ENCODE peak calls at places on chromosomes 12 and 14, in six cellular contexts. S is stomach, W is endothelial cell, X is neural crest cell, F is heart left ventricle, L is lower leg skin. D is an unnamed sample.

GRCh38 chr12:116125981-116126566 is 151.4 kb downstream of the MED13L start:
- DNase-seq in F (no peak), X (no peak), L (no peak), W (no peak), S (no peak), D (no peak)

GRCh38 chr14:106843951-106844483 is 1317.6 kb downstream of the TMEM121 start:
- DNase-seq in F (peak), S (peak), L (no peak), W (no peak), X (no peak), D (no peak)

GRCh38 chr14:100865682-100866591 is 37.6 kb downstream of the RTL1 start:
- DNase-seq in W (no peak), F (peak), X (no peak), S (no peak), L (peak), D (peak)

GRCh38 chr12:130984183-130985058 is 30.7 kb downstream of the ADGRD1 start:
- DNase-seq in L (no peak), F (no peak), W (no peak), X (no peak), S (no peak), D (no peak)

GRCh38 chr14:87698496-87698895 is 294.5 kb downstream of the GALC start:
- DNase-seq in S (no peak), X (no peak), W (no peak), F (no peak), L (no peak), D (no peak)

GRCh38 chr14:95695913-95696312 is 9.7 kb downstream of the TCL1B start:
- DNase-seq in X (no peak), L (peak), W (no peak), S (no peak), F (no peak), D (no peak)

GRCh38 chr14:94113908-94114588 is 3.5 kb downstream of the IFI27 start:
- DNase-seq in X (no peak), L (peak), S (peak), F (no peak), W (no peak), D (no peak)

GRCh38 chr14:65421201-65421981 is 8.9 kb downstream of the FUT8 start:
- DNase-seq in F (no peak), X (no peak), S (no peak), W (no peak), L (no peak), D (no peak)

GRCh38 chr12:39393179-39393578 is 49.7 kb downstream of the KIF21A start:
- DNase-seq in S (no peak), F (no peak), X (no peak), L (no peak), W (no peak), D (no peak)

GRCh38 chr12:124675881-124676688 is 108.7 kb upstream of the NCOR2 start:
- DNase-seq in L (no peak), X (no peak), F (no peak), S (no peak), W (no peak), D (peak)

GRCh38 chr14:32342151-32342853 is 13.2 kb downstream of the AKAP6 start:
- DNase-seq in L (no peak), F (no peak), S (no peak), W (no peak), X (no peak), D (no peak)

GRCh38 chr14:22622220-22622619 is 21.9 kb downstream of the OR6J1 start:
- DNase-seq in W (no peak), F (no peak), X (no peak), S (no peak), L (no peak), D (no peak)

GRCh38 chr14:32099473-32099872 is 22.4 kb downstream of the ARHGAP5 start:
- DNase-seq in X (no peak), L (no peak), F (no peak), S (no peak), W (no peak), D (no peak)

GRCh38 chr12:49332891-49333371 is 4.1 kb downstream of the C1QL4 start:
- DNase-seq in W (no peak), S (peak), L (peak), X (no peak), F (no peak), D (no peak)

GRCh38 chr12:13211859-13212664 is 15.5 kb downstream of the EMP1 start:
- DNase-seq in S (peak), W (peak), L (no peak), X (peak), F (peak), D (peak)

GRCh38 chr12:55673638-55674037 is 34.1 kb downstream of the ITGA7 start:
- DNase-seq in W (no peak), X (no peak), F (no peak), L (no peak), S (no peak), D (no peak)

GRCh38 chr14:32324601-32325000 is 4.5 kb upstream of the AKAP6 start:
- DNase-seq in S (no peak), W (no peak), L (no peak), X (no peak), F (no peak), D (no peak)

GRCh38 chr12:131608740-131609665 is 101.9 kb upstream of the SFSWAP start:
- DNase-seq in S (peak), W (peak), X (peak), L (peak), F (peak), D (peak)

GRCh38 chr14:76550534-76550933 is 174.6 kb downstream of the ESRRB start:
- DNase-seq in S (no peak), L (no peak), X (no peak), W (no peak), F (no peak), D (no peak)

GRCh38 chr12:115872212-115872611 is 405.3 kb downstream of the MED13L start:
- DNase-seq in S (no peak), F (no peak), L (no peak), W (no peak), X (no peak), D (no peak)

GRCh38 chr12:47612953-47613352 is 92.9 kb downstream of the RPAP3 start:
- DNase-seq in S (no peak), X (no peak), W (no peak), L (no peak), F (no peak), D (no peak)

GRCh38 chr12:53090105-53090504 is 7.4 kb upstream of the IGFBP6 start:
- DNase-seq in F (no peak), X (no peak), S (no peak), L (peak), W (no peak), D (no peak)

GRCh38 chr12:10753066-10753465 is 29.9 kb upstream of the YBX3 start:
- DNase-seq in L (no peak), F (no peak), S (no peak), W (no peak), X (no peak), D (no peak)

GRCh38 chr12:6072302-6072752 is 52.1 kb downstream of the VWF start:
- DNase-seq in F (no peak), X (no peak), L (no peak), W (no peak), S (no peak), D (no peak)

GRCh38 chr14:58607571-58608317 is 30.0 kb upstream of the DACT1 start:
- DNase-seq in F (no peak), L (no peak), S (no peak), X (no peak), W (no peak), D (no peak)

GRCh38 chr12:91610561-91610960 is 427.9 kb upstream of the DCN start:
- DNase-seq in X (no peak), F (no peak), W (no peak), L (no peak), S (no peak), D (no peak)

GRCh38 chr14:39582028-39582654 is 149.9 kb upstream of the FBXO33 start:
- DNase-seq in X (no peak), W (no peak), F (no peak), L (no peak), S (no peak), D (no peak)

GRCh38 chr14:39581474-39581873 is 149.2 kb upstream of the FBXO33 start:
- DNase-seq in S (no peak), X (no peak), F (no peak), W (no peak), L (no peak), D (no peak)

GRCh38 chr14:39576726-39577125 is 144.5 kb upstream of the FBXO33 start:
- DNase-seq in W (no peak), F (no peak), L (no peak), X (no peak), S (no peak), D (no peak)

DNA sequence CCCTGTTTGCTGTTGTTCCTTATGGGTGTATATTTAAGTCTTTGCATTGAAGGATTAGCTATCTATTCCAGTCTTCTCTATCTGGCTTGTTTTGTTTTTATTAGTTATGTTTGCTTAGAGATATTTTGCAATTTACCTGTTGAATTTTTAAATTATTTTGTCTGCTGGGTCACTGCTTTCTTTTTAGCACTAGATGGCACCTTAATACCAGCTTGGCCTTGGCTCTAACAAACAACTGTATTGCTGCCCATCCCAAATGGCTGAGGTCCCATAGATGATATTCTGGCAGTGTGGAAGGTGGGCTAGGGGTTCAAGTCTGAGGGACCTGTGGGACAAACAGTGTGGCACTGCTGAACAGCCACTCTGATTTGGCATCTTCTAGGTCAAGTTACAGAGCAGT is 144.0 kb upstream of the FBXO33 start:
- DNase-seq in X (no peak), W (no peak), L (no peak), S (no peak), F (no peak), D (no peak)
- TF ChIP-seq CTCF in X (no peak), W (no peak), L (no peak), S (no peak), F (no peak), D (no peak)

GRCh38 chr14:38012056-38012455 is 195.6 kb upstream of the SSTR1 start:
- DNase-seq in W (no peak), F (no peak), L (no peak), S (no peak), X (no peak), D (no peak)

DNA sequence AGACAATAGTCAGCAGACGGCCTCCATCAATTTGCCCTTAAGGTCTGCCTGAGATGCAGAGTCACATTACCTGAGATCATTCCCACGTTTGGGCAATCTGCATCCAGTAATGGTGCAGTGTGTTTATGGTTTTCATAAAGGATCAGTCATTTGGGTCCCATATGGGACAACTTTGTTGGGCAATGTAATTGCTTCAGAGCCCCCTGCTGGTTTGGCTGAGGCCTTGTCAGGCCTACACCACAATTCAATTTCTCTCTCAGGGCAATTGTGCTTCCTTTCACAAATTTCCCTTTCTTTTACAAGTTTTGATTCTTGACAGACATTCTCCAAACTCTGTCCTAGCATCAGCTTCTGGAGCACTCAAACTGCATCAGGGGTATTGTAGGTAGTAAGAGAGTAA is 191.2 kb upstream of the SSTR1 start:
- DNase-seq in S (no peak), X (no peak), L (no peak), F (no peak), W (no peak), D (no peak)
- TF ChIP-seq CTCF in S (no peak), X (peak), L (no peak), F (no peak), W (peak), D (no peak)

GRCh38 chr12:98606367-98606985 is 13.0 kb downstream of the SLC25A3 start:
- DNase-seq in S (no peak), F (no peak), L (no peak), X (no peak), W (no peak), D (no peak)
- TF ChIP-seq CTCF in S (no peak), F (no peak), L (no peak), X (no peak), W (no peak), D (peak)

GRCh38 chr14:52377940-52378339 is 63.8 kb downstream of the PTGER2 start:
- DNase-seq in X (no peak), W (no peak), F (no peak), L (no peak), S (no peak), D (no peak)
- TF ChIP-seq CTCF in X (no peak), W (no peak), F (no peak), L (no peak), S (no peak), D (no peak)

GRCh38 chr12:62983594-62983993 is 48.6 kb upstream of the PPM1H start:
- DNase-seq in S (peak), F (no peak), L (no peak), W (peak), X (no peak), D (no peak)
- TF ChIP-seq CTCF in S (no peak), F (no peak), L (no peak), W (no peak), X (no peak), D (no peak)

GRCh38 chr12:45213107-45213506 is 2.8 kb upstream of the ANO6 start:
- DNase-seq in S (no peak), X (no peak), W (no peak), L (no peak), F (no peak), D (no peak)
- TF ChIP-seq CTCF in S (no peak), X (peak), W (peak), L (no peak), F (no peak), D (no peak)

GRCh38 chr14:104856869-104857860 is 7.9 kb upstream of the CEP170B start:
- DNase-seq in F (no peak), W (no peak), X (peak), S (no peak), L (no peak), D (no peak)

GRCh38 chr14:104859900-104860299 is 5.2 kb upstream of the CEP170B start:
- DNase-seq in L (no peak), X (no peak), F (no peak), W (no peak), S (no peak), D (no peak)

GRCh38 chr14:104856157-104856868 is 8.8 kb upstream of the CEP170B start:
- DNase-seq in L (no peak), F (no peak), X (no peak), W (no peak), S (no peak), D (no peak)

GRCh38 chr14:104860414-104860813 is 4.7 kb upstream of the CEP170B start:
- DNase-seq in X (no peak), L (no peak), S (no peak), F (no peak), W (no peak), D (no peak)

DNA sequence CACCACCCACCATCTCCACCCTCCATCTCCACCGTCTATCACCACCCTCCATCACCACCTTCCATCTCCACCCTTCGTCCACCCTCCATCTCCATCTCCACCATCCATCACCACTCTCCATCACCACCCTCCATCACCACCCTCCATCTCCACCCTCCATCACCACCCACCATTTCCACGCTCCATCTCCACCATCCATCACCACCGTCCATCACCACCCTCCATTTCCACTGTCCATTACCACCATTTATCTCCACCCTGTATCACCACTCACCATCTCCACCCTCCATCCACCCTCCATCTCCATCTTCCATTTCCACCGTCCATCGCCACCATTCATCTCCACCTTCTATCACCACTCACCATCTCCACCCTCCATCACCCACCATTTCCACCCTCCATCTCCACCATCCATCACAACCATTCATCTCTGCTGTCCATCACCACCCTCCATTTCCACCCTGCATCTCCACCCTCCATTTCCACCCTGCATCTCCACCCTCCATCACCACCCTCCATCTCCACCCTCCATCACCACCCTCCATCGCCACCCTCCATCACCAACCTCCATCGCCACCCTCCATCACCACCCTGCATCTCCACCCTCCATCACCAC is 6.1 kb upstream of the CEP170B start:
- DNase-seq in L (no peak), W (no peak), S (no peak), F (no peak), X (no peak), D (no peak)
- TF ChIP-seq CTCF in L (no peak), W (no peak), S (no peak), F (no peak), X (no peak), D (no peak)

DNA sequence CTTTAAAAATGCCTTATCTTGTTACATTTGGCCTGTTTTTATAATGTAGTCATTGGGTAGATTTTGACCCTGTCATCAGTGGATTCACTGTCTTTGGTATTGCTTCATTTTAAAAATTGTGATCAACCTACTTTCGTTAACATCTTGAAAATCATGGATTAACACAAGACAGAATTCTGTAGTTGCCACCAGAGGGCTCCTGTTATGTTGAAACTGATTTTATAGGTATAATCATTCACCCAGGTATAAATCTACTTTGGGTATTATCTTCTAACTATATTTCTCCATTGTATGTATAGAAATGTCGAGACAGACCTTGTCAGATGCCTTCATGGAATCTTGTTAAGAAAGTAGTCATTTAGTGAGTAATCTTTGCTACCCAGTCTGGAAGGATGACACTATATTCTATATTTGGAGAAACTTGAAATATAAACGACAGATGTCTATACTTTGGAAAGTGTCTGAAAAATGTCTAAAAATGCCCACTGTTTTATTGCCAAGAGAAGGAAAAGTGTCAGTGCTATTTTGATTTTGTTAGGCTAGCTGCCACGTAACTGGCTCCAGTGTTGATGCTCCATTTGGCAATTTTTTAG is 129.4 kb downstream of the PELI2 start:
- DNase-seq in F (no peak), L (no peak), X (no peak), W (no peak), S (no peak), D (no peak)
- TF ChIP-seq CTCF in F (peak), L (no peak), X (peak), W (peak), S (no peak), D (no peak)

GRCh38 chr12:102876883-102877282 is 40.2 kb downstream of the PAH start:
- DNase-seq in W (peak), S (no peak), X (no peak), F (no peak), L (no peak), D (no peak)
- TF ChIP-seq CTCF in W (no peak), S (no peak), X (peak), F (no peak), L (no peak), D (no peak)

GRCh38 chr14:20247651-20248246 is 8.7 kb downstream of the OR11H4 start:
- DNase-seq in L (no peak), S (no peak), W (no peak), F (no peak), X (no peak), D (no peak)
- TF ChIP-seq CTCF in L (no peak), S (no peak), W (no peak), F (no peak), X (no peak), D (peak)